ENCODE peak calls at places on chromosomes 1 and 21, in six cellular contexts. A is upper lobe of left lung, D is transverse colon, U is tibial nerve, J is A549, W is stomach. N is an unnamed sample.

GRCh38 chr1:109531205-109531779 is 8.4 kb upstream of the GPR61 start:
- DNase-seq in U (no peak), D (no peak), A (no peak), J (no peak), W (no peak), N (no peak)

GRCh38 chr1:162035241-162035640 is 11.6 kb upstream of the OLFML2B start:
- DNase-seq in W (no peak), J (no peak), A (no peak), D (no peak), U (no peak), N (no peak)

GRCh38 chr1:151612506-151613274 is 840 bp downstream of the SNX27 start:
- DNase-seq in U (no peak), W (no peak), J (peak), A (no peak), D (peak), N (peak)

GRCh38 chr21:26794597-26795397 is 50.4 kb downstream of the ADAMTS1 start:
- DNase-seq in J (no peak), U (no peak), D (no peak), A (no peak), W (no peak), N (no peak)

GRCh38 chr1:222712253-222713090 is at the start of the genes AIDA and BROX:
- DNase-seq in A (peak), U (peak), D (peak), W (peak), J (peak), N (peak)

GRCh38 chr21:16117851-16118592 is 388.2 kb downstream of the USP25 start:
- DNase-seq in U (no peak), W (no peak), A (no peak), J (peak), D (no peak), N (no peak)

GRCh38 chr1:109502368-109502851 is 7.1 kb downstream of the AMIGO1 start:
- DNase-seq in U (no peak), D (no peak), W (no peak), A (no peak), J (no peak), N (no peak)

GRCh38 chr1:11157867-11158266 is 31.3 kb upstream of the ANGPTL7 start:
- DNase-seq in A (no peak), J (no peak), D (no peak), U (peak), W (no peak), N (peak)

GRCh38 chr1:248404024-248404423 is 1.2 kb downstream of the OR2T1 start:
- DNase-seq in W (no peak), D (no peak), U (no peak), J (peak), A (no peak), N (no peak)

GRCh38 chr1:147786536-147786935 is 26.1 kb upstream of the GJA5 start:
- DNase-seq in W (no peak), U (no peak), J (no peak), A (no peak), D (no peak), N (no peak)

GRCh38 chr1:226872455-226872854 is 2.0 kb downstream of the PSEN2 start:
- DNase-seq in A (no peak), W (no peak), J (no peak), U (no peak), D (no peak), N (no peak)

GRCh38 chr21:36113647-36114428 is 21.0 kb upstream of the CBR3 start:
- DNase-seq in U (no peak), W (peak), J (peak), D (peak), A (no peak), N (no peak)

GRCh38 chr21:36115138-36115710 is 19.7 kb upstream of the CBR3 start:
- DNase-seq in J (no peak), W (no peak), U (no peak), A (no peak), D (no peak), N (no peak)

GRCh38 chr21:36122977-36123376 is 11.9 kb upstream of the CBR3 start:
- DNase-seq in D (no peak), W (no peak), U (no peak), J (no peak), A (no peak), N (no peak)

GRCh38 chr21:36120304-36120902 is 14.5 kb upstream of the CBR3 start:
- DNase-seq in A (no peak), D (no peak), U (no peak), J (no peak), W (no peak), N (no peak)

GRCh38 chr21:36117276-36117675 is 17.6 kb upstream of the CBR3 start:
- DNase-seq in A (no peak), J (no peak), U (no peak), W (no peak), D (no peak), N (no peak)
- TF ChIP-seq POLR2A in A (no peak), J (no peak), U (no peak), W (no peak), D (no peak), N (no peak)

GRCh38 chr1:9784508-9785133 is 39.1 kb downstream of the CLSTN1 start:
- DNase-seq in J (peak), A (no peak), W (peak), D (peak), U (no peak), N (peak)
- H3K4me3 ChIP-seq in J (no peak), A (no peak), W (no peak), D (no peak), U (no peak), N (no peak)

GRCh38 chr1:63698001-63698838 is 75.6 kb upstream of the ROR1 start:
- DNase-seq in A (peak), D (peak), J (peak), W (peak), U (no peak), N (no peak)
- TF ChIP-seq EP300 in A (no peak), D (peak), J (no peak), W (peak), U (no peak), N (peak)

GRCh38 chr1:145990249-145991097 is 5.9 kb downstream of the TXNIP start:
- DNase-seq in W (peak), J (no peak), D (peak), A (no peak), U (no peak), N (no peak)

GRCh38 chr1:145992958-145993617 is 3.3 kb downstream of the TXNIP start:
- DNase-seq in A (no peak), U (no peak), D (no peak), J (no peak), W (no peak), N (no peak)

GRCh38 chr1:145992502-145992936 is 3.9 kb downstream of the TXNIP start:
- DNase-seq in J (no peak), U (no peak), W (peak), D (no peak), A (no peak), N (no peak)

GRCh38 chr1:145993618-145994390 is 2.6 kb downstream of the TXNIP start:
- DNase-seq in W (peak), A (no peak), U (no peak), J (no peak), D (no peak), N (no peak)

GRCh38 chr1:145991799-145992412 is 4.5 kb downstream of the TXNIP start:
- DNase-seq in D (no peak), U (no peak), W (peak), A (no peak), J (no peak), N (no peak)
- TF ChIP-seq POLR2A in D (peak), U (peak), W (no peak), A (no peak), J (no peak), N (no peak)